ENCODE peak calls at places on chromosomes 2 and 18, in eight cellular contexts. W, D, U, R, Y, L, T and G are unnamed samples.

GRCh38 chr2:10658041-10658913 is 31.5 kb downstream of the NOL10 start:
- DNase-seq in W (no peak), D (no peak), U (peak), R (no peak), Y (no peak), L (no peak), T (peak), G (peak)

GRCh38 chr2:225120175-225120574 is 77.9 kb upstream of the DOCK10 start:
- DNase-seq in W (no peak), D (no peak), U (no peak), R (no peak), Y (no peak), L (no peak), T (peak), G (no peak)

GRCh38 chr18:43271593-43272432 is 5.5 kb downstream of the SYT4 start:
- DNase-seq in W (peak), D (peak), U (peak), R (no peak), Y (no peak), L (no peak), T (peak), G (peak)

GRCh38 chr2:226548706-226549105 is 250.9 kb downstream of the IRS1 start:
- DNase-seq in W (no peak), D (no peak), U (no peak), R (no peak), Y (no peak), L (no peak), T (peak), G (peak)

GRCh38 chr2:205376071-205376470 is 306.2 kb upstream of the NRP2 start:
- DNase-seq in W (no peak), D (no peak), U (no peak), R (no peak), Y (no peak), L (no peak), T (peak), G (no peak)

GRCh38 chr18:21203842-21204241 is 38.2 kb upstream of the GREB1L start:
- DNase-seq in W (no peak), D (no peak), U (no peak), R (no peak), Y (no peak), L (no peak), T (no peak), G (no peak)

GRCh38 chr2:111671426-111672150 is 212.4 kb downstream of the ANAPC1 start:
- DNase-seq in W (no peak), D (no peak), U (no peak), R (peak), Y (no peak), L (no peak), T (peak), G (no peak)

GRCh38 chr2:230124792-230125452 is 56.2 kb upstream of the SLC16A14 start:
- DNase-seq in W (no peak), D (peak), U (peak), R (peak), Y (no peak), L (peak), T (no peak), G (no peak)

GRCh38 chr2:158013791-158014190 is 87.9 kb upstream of the UPP2 start:
- DNase-seq in W (no peak), D (no peak), U (no peak), R (no peak), Y (no peak), L (no peak), T (peak), G (no peak)

GRCh38 chr2:151063271-151063670 is 198.4 kb downstream of the RBM43 start:
- DNase-seq in W (no peak), D (no peak), U (no peak), R (no peak), Y (no peak), L (no peak), T (peak), G (no peak)

GRCh38 chr2:174693344-174693743 is 70.9 kb downstream of the CHRNA1 start:
- DNase-seq in W (no peak), D (no peak), U (no peak), R (no peak), Y (no peak), L (no peak), T (no peak), G (no peak)

GRCh38 chr2:64854773-64855237 is 134.4 kb upstream of the SLC1A4 start:
- DNase-seq in W (no peak), D (no peak), U (peak), R (peak), Y (no peak), L (peak), T (peak), G (no peak)

GRCh38 chr18:22674300-22674699 is 256.6 kb upstream of the CTAGE1 start:
- DNase-seq in W (no peak), D (no peak), U (no peak), R (no peak), Y (no peak), L (no peak), T (peak), G (peak)

GRCh38 chr2:141399270-141399669 is 731.5 kb downstream of the LRP1B start:
- DNase-seq in W (no peak), D (no peak), U (peak), R (no peak), Y (no peak), L (no peak), T (peak), G (no peak)

GRCh38 chr2:86194751-86195054 is 559 bp downstream of the IMMT start:
- DNase-seq in W (no peak), D (no peak), U (no peak), R (no peak), Y (no peak), L (no peak), T (peak), G (no peak)

GRCh38 chr2:54470241-54470938 is 14.3 kb downstream of the SPTBN1 start:
- DNase-seq in W (no peak), D (no peak), U (no peak), R (no peak), Y (no peak), L (no peak), T (peak), G (no peak)

GRCh38 chr2:239380831-239381708 is 19.8 kb downstream of the HDAC4 start:
- DNase-seq in W (peak), D (peak), U (no peak), R (no peak), Y (peak), L (no peak), T (no peak), G (no peak)

GRCh38 chr18:23735021-23735464 is 45.8 kb downstream of the LAMA3 start:
- DNase-seq in W (no peak), D (no peak), U (no peak), R (no peak), Y (no peak), L (no peak), T (peak), G (peak)